ENCODE peak calls at places on chromosomes 5 and 9, in eight cellular contexts. One of them, this sample, is unnamed.

GRCh38 chr5:95773325-95774059 is 42.4 kb downstream of the RHOBTB3 start:
- DNase-seq in endodermal cell: no peak
- DNase-seq in GM23248: peak
- DNase-seq in colonic mucosa: no peak
- DNase-seq in PC-3: peak
- DNase-seq in neural progenitor cell: no peak
- DNase-seq in HCT116: no peak
- DNase-seq in SK-N-SH: no peak
- DNase-seq in this sample: no peak

GRCh38 chr5:150299571-150300327 is 3.0 kb downstream of the ARSI start:
- DNase-seq in endodermal cell: peak
- DNase-seq in GM23248: peak
- DNase-seq in colonic mucosa: no peak
- DNase-seq in PC-3: no peak
- DNase-seq in neural progenitor cell: no peak
- DNase-seq in HCT116: no peak
- DNase-seq in SK-N-SH: no peak
- DNase-seq in this sample: no peak

GRCh38 chr9:75069171-75069570 is 18.8 kb downstream of the NMRK1 start:
- DNase-seq in endodermal cell: no peak
- DNase-seq in GM23248: no peak
- DNase-seq in colonic mucosa: no peak
- DNase-seq in PC-3: no peak
- DNase-seq in neural progenitor cell: peak
- DNase-seq in HCT116: no peak
- DNase-seq in SK-N-SH: no peak
- DNase-seq in this sample: no peak

GRCh38 chr9:73575071-73575470 is 423.4 kb downstream of the ANXA1 start:
- DNase-seq in endodermal cell: no peak
- DNase-seq in GM23248: no peak
- DNase-seq in colonic mucosa: no peak
- DNase-seq in PC-3: no peak
- DNase-seq in neural progenitor cell: no peak
- DNase-seq in HCT116: no peak
- DNase-seq in SK-N-SH: no peak
- DNase-seq in this sample: no peak

GRCh38 chr5:96718635-96719077 is 56.5 kb downstream of the CAST start:
- DNase-seq in endodermal cell: no peak
- DNase-seq in GM23248: no peak
- DNase-seq in colonic mucosa: no peak
- DNase-seq in PC-3: peak
- DNase-seq in neural progenitor cell: no peak
- DNase-seq in HCT116: no peak
- DNase-seq in SK-N-SH: no peak
- DNase-seq in this sample: no peak

GRCh38 chr5:58497956-58498942 is 7.0 kb downstream of the GAPT start:
- DNase-seq in endodermal cell: peak
- DNase-seq in GM23248: peak
- DNase-seq in colonic mucosa: peak
- DNase-seq in PC-3: peak
- DNase-seq in neural progenitor cell: peak
- DNase-seq in HCT116: peak
- DNase-seq in SK-N-SH: peak
- DNase-seq in this sample: peak

GRCh38 chr5:147508711-147509040 is 1.2 kb downstream of the DPYSL3 start:
- DNase-seq in endodermal cell: no peak
- DNase-seq in GM23248: peak
- DNase-seq in colonic mucosa: no peak
- DNase-seq in PC-3: no peak
- DNase-seq in neural progenitor cell: no peak
- DNase-seq in HCT116: no peak
- DNase-seq in SK-N-SH: no peak
- DNase-seq in this sample: no peak

GRCh38 chr5:130141689-130142320 is 237.5 kb downstream of the CHSY3 start:
- DNase-seq in endodermal cell: peak
- DNase-seq in GM23248: peak
- DNase-seq in colonic mucosa: no peak
- DNase-seq in PC-3: peak
- DNase-seq in neural progenitor cell: peak
- DNase-seq in HCT116: no peak
- DNase-seq in SK-N-SH: peak
- DNase-seq in this sample: no peak

GRCh38 chr5:59845733-59846132 is 47.8 kb downstream of the PDE4D start:
- DNase-seq in endodermal cell: no peak
- DNase-seq in GM23248: peak
- DNase-seq in colonic mucosa: no peak
- DNase-seq in PC-3: no peak
- DNase-seq in neural progenitor cell: no peak
- DNase-seq in HCT116: no peak
- DNase-seq in SK-N-SH: no peak
- DNase-seq in this sample: no peak

GRCh38 chr5:109880907-109881685 is 191.4 kb downstream of the MAN2A1 start:
- DNase-seq in endodermal cell: no peak
- DNase-seq in GM23248: no peak
- DNase-seq in colonic mucosa: no peak
- DNase-seq in PC-3: no peak
- DNase-seq in neural progenitor cell: no peak
- DNase-seq in HCT116: no peak
- DNase-seq in SK-N-SH: no peak
- DNase-seq in this sample: no peak

GRCh38 chr9:120443489-120443888 is 136.5 kb downstream of the CDK5RAP2 start:
- DNase-seq in endodermal cell: no peak
- DNase-seq in GM23248: peak
- DNase-seq in colonic mucosa: no peak
- DNase-seq in PC-3: no peak
- DNase-seq in neural progenitor cell: no peak
- DNase-seq in HCT116: no peak
- DNase-seq in SK-N-SH: no peak
- DNase-seq in this sample: no peak

GRCh38 chr5:78472469-78473106 is 112.2 kb downstream of the SCAMP1 start:
- DNase-seq in endodermal cell: no peak
- DNase-seq in GM23248: peak
- DNase-seq in colonic mucosa: no peak
- DNase-seq in PC-3: no peak
- DNase-seq in neural progenitor cell: no peak
- DNase-seq in HCT116: no peak
- DNase-seq in SK-N-SH: no peak
- DNase-seq in this sample: no peak

GRCh38 chr5:146107901-146108300 is 2.5 kb upstream of the PLAC8L1 start:
- DNase-seq in endodermal cell: no peak
- DNase-seq in GM23248: peak
- DNase-seq in colonic mucosa: no peak
- DNase-seq in PC-3: no peak
- DNase-seq in neural progenitor cell: no peak
- DNase-seq in HCT116: no peak
- DNase-seq in SK-N-SH: no peak
- DNase-seq in this sample: no peak

GRCh38 chr5:78803386-78803785 is 154.8 kb upstream of the LHFPL2 start:
- DNase-seq in endodermal cell: no peak
- DNase-seq in GM23248: peak
- DNase-seq in colonic mucosa: peak
- DNase-seq in PC-3: no peak
- DNase-seq in neural progenitor cell: no peak
- DNase-seq in HCT116: no peak
- DNase-seq in SK-N-SH: peak
- DNase-seq in this sample: no peak

GRCh38 chr9:132670816-132671371 is 630 bp downstream of the GTF3C4 start:
- DNase-seq in endodermal cell: peak
- DNase-seq in GM23248: peak
- DNase-seq in colonic mucosa: peak
- DNase-seq in PC-3: peak
- DNase-seq in neural progenitor cell: peak
- DNase-seq in HCT116: no peak
- DNase-seq in SK-N-SH: peak
- DNase-seq in this sample: peak

GRCh38 chr9:88796947-88797346 is 194.3 kb upstream of the S1PR3 start:
- DNase-seq in endodermal cell: no peak
- DNase-seq in GM23248: no peak
- DNase-seq in colonic mucosa: no peak
- DNase-seq in PC-3: no peak
- DNase-seq in neural progenitor cell: no peak
- DNase-seq in HCT116: no peak
- DNase-seq in SK-N-SH: no peak
- DNase-seq in this sample: no peak
- H3K9ac ChIP-seq in endodermal cell: no peak
- H3K9ac ChIP-seq in GM23248: no peak
- H3K9ac ChIP-seq in colonic mucosa: no peak
- H3K9ac ChIP-seq in PC-3: no peak
- H3K9ac ChIP-seq in neural progenitor cell: no peak
- H3K9ac ChIP-seq in HCT116: no peak
- H3K9ac ChIP-seq in SK-N-SH: no peak
- H3K9ac ChIP-seq in this sample: no peak

GRCh38 chr9:21993007-21993406 is 1.2 kb downstream of the CDKN2A start:
- DNase-seq in endodermal cell: no peak
- DNase-seq in GM23248: no peak
- DNase-seq in colonic mucosa: no peak
- DNase-seq in PC-3: no peak
- DNase-seq in neural progenitor cell: no peak
- DNase-seq in HCT116: no peak
- DNase-seq in SK-N-SH: no peak
- DNase-seq in this sample: no peak
- H3K9ac ChIP-seq in endodermal cell: no peak
- H3K9ac ChIP-seq in GM23248: no peak
- H3K9ac ChIP-seq in colonic mucosa: no peak
- H3K9ac ChIP-seq in PC-3: peak
- H3K9ac ChIP-seq in neural progenitor cell: no peak
- H3K9ac ChIP-seq in HCT116: peak
- H3K9ac ChIP-seq in SK-N-SH: no peak
- H3K9ac ChIP-seq in this sample: no peak

DNA sequence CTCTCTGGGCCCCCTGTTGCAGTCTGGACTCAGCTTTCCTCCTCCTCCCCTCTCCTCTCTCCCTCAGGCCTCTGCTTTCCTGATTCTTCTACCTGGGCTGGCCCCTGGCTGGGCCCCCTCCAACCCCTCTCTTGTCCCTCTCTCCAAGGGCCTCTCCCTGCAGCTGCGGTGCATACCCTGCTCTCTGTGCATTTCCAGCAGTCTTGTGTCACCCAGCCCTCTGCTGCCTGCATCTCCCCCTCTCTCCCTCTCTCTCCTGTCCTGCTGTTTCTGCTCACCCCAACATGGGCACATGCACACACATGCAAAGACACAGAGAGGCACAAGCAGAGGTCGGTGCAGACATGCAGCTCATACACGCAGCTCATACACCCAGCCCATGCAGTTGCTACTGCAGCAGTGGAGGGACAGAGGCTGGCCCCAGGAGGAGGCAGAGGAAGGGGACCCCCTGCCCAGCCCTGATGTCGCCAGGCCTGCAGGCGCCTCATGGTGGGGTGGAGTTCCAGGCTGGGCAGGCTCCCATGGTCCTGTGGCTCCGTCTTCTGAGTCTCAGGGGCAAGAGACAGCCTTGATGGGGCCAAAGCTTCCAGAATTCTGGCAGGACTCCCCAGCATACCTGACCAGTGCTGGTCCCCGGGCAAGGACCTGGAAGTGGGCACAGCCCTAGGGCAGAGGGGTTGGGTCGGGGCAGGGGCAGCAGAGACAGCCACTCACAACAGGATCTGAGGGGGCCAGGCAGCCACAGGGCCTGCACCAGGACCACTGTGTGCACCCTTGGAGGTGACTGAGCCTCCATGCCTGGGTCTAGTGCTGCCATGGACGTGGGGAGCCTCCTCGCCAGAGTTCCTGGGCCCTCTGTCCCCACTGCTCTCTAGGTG is 216.9 kb downstream of the C9orf50 start:
- DNase-seq in endodermal cell: no peak
- DNase-seq in GM23248: no peak
- DNase-seq in colonic mucosa: no peak
- DNase-seq in PC-3: no peak
- DNase-seq in neural progenitor cell: no peak
- DNase-seq in HCT116: no peak
- DNase-seq in SK-N-SH: peak
- DNase-seq in this sample: no peak
- H3K9ac ChIP-seq in endodermal cell: no peak
- H3K9ac ChIP-seq in GM23248: no peak
- H3K9ac ChIP-seq in colonic mucosa: no peak
- H3K9ac ChIP-seq in PC-3: no peak
- H3K9ac ChIP-seq in neural progenitor cell: no peak
- H3K9ac ChIP-seq in HCT116: peak
- H3K9ac ChIP-seq in SK-N-SH: no peak
- H3K9ac ChIP-seq in this sample: peak

DNA sequence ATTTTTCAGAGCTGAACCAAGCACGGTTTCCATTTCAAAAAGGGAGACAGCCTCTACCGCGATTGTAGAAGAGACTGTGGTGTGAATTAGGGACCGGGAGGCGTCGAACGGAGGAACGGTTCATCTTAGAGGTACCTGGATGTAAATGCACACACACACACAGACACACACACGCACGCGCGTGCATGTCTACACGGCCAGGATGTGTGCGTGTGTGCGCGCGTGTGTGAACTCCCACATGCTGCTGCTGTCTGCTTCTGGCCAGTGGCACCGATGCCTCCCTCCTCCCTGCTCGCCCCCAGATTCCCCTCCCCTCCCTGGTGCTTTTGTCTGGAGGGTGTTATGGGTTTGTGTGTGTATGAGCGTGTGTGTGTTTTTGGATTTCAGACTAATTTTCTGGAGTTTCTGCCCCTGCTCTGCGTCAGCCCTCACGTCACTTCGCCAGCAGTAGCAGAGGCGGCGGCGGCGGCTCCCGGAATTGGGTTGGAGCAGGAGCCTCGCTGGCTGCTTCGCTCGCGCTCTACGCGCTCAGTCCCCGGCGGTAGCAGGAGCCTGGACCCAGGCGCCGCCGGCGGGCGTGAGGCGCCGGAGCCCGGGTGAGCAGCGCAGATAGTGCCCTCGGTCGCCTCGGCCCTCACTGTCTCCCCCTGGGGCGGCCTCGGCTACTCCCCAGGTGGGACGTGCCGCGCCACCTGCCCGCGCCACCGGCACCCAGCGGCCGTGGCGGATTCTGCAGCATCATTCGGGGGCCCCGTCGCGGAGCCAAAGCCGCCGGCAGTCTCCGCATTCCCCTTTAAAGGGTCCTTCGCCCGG is at the start of gene NTRK2:
- DNase-seq in endodermal cell: peak
- DNase-seq in GM23248: peak
- DNase-seq in colonic mucosa: peak
- DNase-seq in PC-3: no peak
- DNase-seq in neural progenitor cell: peak
- DNase-seq in HCT116: no peak
- DNase-seq in SK-N-SH: peak
- DNase-seq in this sample: peak
- H3K9ac ChIP-seq in endodermal cell: no peak
- H3K9ac ChIP-seq in GM23248: no peak
- H3K9ac ChIP-seq in colonic mucosa: no peak
- H3K9ac ChIP-seq in PC-3: no peak
- H3K9ac ChIP-seq in neural progenitor cell: no peak
- H3K9ac ChIP-seq in HCT116: no peak
- H3K9ac ChIP-seq in SK-N-SH: no peak
- H3K9ac ChIP-seq in this sample: peak